ENCODE peak calls at places on chromosomes 12 and 14, in ten cellular contexts. N is left ventricle myocardium inferior; O is NCI-H2081; D is aorta; Y is GM04504; B is non-pigmented ciliary epithelial cell; C is T47D; R is RCC 7860; X is stimulated activated CD4-positive, alpha-beta T cell treated with anti-CD3 and anti-CD28 coated beads, Interleukin-2, amount 100 ng/mL, for 24 hours; K is neural crest cell. J is an unnamed sample.

GRCh38 chr12:75711276-75711675 is 199.9 kb upstream of the KRR1 start:
- DNase-seq in X (no peak), O (no peak), Y (no peak), N (no peak), K (no peak), R (no peak), B (no peak), C (no peak), D (no peak), J (no peak)

GRCh38 chr12:93198086-93198485 is 179.6 kb upstream of the NUDT4 start:
- DNase-seq in X (no peak), N (no peak), C (no peak), Y (peak), O (no peak), D (no peak), B (no peak), K (no peak), R (peak), J (no peak)

GRCh38 chr12:45547822-45548221 is 181.7 kb upstream of the ARID2 start:
- DNase-seq in N (no peak), K (no peak), D (no peak), R (no peak), X (no peak), C (no peak), B (no peak), Y (no peak), O (no peak), J (no peak)

GRCh38 chr12:114858388-114859146 is 174.6 kb upstream of the TBX3 start:
- DNase-seq in Y (no peak), R (no peak), X (no peak), N (no peak), K (no peak), B (no peak), O (no peak), C (no peak), D (no peak), J (no peak)

GRCh38 chr12:113781415-113782198 is 184.5 kb downstream of the RBM19 start:
- DNase-seq in N (no peak), O (no peak), Y (peak), X (no peak), C (no peak), R (no peak), D (no peak), K (no peak), B (no peak), J (no peak)

GRCh38 chr14:24171422-24172260 is at the start of gene REC8:
- DNase-seq in O (peak), N (peak), X (peak), K (peak), R (no peak), Y (no peak), C (no peak), D (peak), B (peak), J (peak)

GRCh38 chr12:4160314-4161040 is 113.1 kb upstream of the CCND2 start:
- DNase-seq in O (no peak), X (no peak), Y (no peak), N (no peak), R (no peak), D (no peak), B (no peak), C (no peak), K (no peak), J (no peak)

GRCh38 chr14:89564291-89564957 is 147.4 kb upstream of the FOXN3 start:
- DNase-seq in Y (no peak), X (no peak), K (no peak), B (no peak), R (no peak), C (no peak), D (no peak), O (no peak), N (no peak), J (peak)

GRCh38 chr12:16880864-16881285 is 274.9 kb upstream of the LMO3 start:
- DNase-seq in K (no peak), R (no peak), O (peak), B (no peak), D (no peak), X (no peak), Y (no peak), N (no peak), C (no peak), J (no peak)

GRCh38 chr12:57745485-57745881 is 644 bp downstream of the TSPAN31 start:
- DNase-seq in K (no peak), C (no peak), N (no peak), Y (no peak), R (no peak), D (peak), B (no peak), X (no peak), O (no peak), J (no peak)

GRCh38 chr14:72966038-72966437 is 39.8 kb downstream of the DCAF4 start:
- DNase-seq in X (no peak), N (no peak), O (no peak), C (no peak), Y (no peak), B (no peak), R (no peak), D (no peak), K (no peak), J (no peak)